ENCODE peak calls at places on chromosomes 11 and 22, in nine cellular contexts. Q, Y, I, V, E, A, W, X and R are unnamed samples.
A peak's percentile ranks its signal among the peaks of the same experiment; 100 is the strongest.

GRCh38 chr11:90243534-90243933 is 20.7 kb upstream of the CHORDC1 start:
- DNase-seq in Q (no peak), Y (no peak), I (no peak), V (no peak), E (no peak), A (no peak), W (no peak), X (no peak), R (no peak)

GRCh38 chr22:44885806-44886360 is 123.9 kb downstream of the PHF21B start:
- DNase-seq in Q (no peak), Y (no peak), I (no peak), V (no peak), E (no peak), A (no peak), W (no peak), X (no peak), R (no peak)

GRCh38 chr11:66683877-66684276 is 6.2 kb upstream of the RBM4B start:
- DNase-seq in Q (no peak), Y (no peak), I (no peak), V (no peak), E (no peak), A (no peak), W (no peak), X (no peak), R (no peak)

GRCh38 chr11:1353383-1354124 is 36.2 kb upstream of the BRSK2 start:
- DNase-seq in Q (no peak), Y (no peak), I (no peak), V (no peak), E (no peak), A (peak; percentile 32), W (no peak), X (no peak), R (no peak)

GRCh38 chr11:84655729-84656128 is 971.4 kb downstream of the DLG2 start:
- DNase-seq in Q (no peak), Y (no peak), I (no peak), V (no peak), E (no peak), A (no peak), W (no peak), X (no peak), R (no peak)

GRCh38 chr11:10622108-10622507 is 53.6 kb upstream of the LYVE1 start:
- DNase-seq in Q (peak; percentile 41), Y (no peak), I (no peak), V (no peak), E (peak; percentile 35), A (no peak), W (no peak), X (no peak), R (no peak)

GRCh38 chr11:1937616-1938342 is 9.4 kb upstream of the MRPL23 start:
- DNase-seq in Q (peak; percentile 50), Y (no peak), I (no peak), V (peak; percentile 30), E (no peak), A (peak; percentile 33), W (no peak), X (no peak), R (no peak)

GRCh38 chr11:110251837-110252236 is 44.6 kb downstream of the RDX start:
- DNase-seq in Q (no peak), Y (peak; percentile 74), I (peak; percentile 68), V (no peak), E (no peak), A (no peak), W (no peak), X (no peak), R (no peak)

GRCh38 chr11:17753153-17753552 is 18.6 kb downstream of the KCNC1 start:
- DNase-seq in Q (no peak), Y (no peak), I (no peak), V (no peak), E (no peak), A (peak; percentile 32), W (no peak), X (no peak), R (no peak)

GRCh38 chr22:21042978-21043855 is 2.5 kb upstream of the LRRC74B start:
- DNase-seq in Q (no peak), Y (no peak), I (peak; percentile 42), V (no peak), E (no peak), A (peak; percentile 26), W (no peak), X (no peak), R (no peak)

GRCh38 chr11:15468471-15468870 is 353.7 kb downstream of the INSC start:
- DNase-seq in Q (no peak), Y (no peak), I (no peak), V (no peak), E (no peak), A (no peak), W (no peak), X (no peak), R (no peak)

DNA sequence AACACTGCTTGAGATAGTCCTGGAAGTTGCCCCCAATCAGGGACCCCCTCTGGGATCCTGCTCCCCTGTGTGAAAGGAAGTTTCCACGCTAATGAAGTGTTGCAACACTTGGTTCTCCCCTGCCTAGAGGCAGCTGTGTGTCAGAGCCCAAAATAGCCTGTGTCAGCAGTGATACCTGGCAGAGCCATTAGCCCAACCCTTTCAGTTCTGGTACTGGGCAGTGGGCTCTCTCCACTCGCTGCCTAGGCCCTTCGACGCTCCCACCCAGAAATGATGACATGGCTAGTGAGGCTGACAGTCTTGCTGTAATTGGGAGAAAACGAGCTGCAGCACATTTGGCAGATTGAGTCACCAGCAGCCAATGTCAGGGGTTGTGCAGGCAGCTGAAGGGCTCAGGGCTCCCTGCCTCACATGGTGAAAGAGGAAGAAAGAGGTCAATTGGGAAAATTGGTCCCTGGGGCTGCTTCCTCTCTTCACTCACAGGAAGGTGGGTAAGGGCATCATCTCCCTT is 1.4 kb upstream of the NXF1 start:
- DNase-seq in Q (no peak), Y (peak; percentile 48), I (peak; percentile 77), V (peak; percentile 59), E (peak; percentile 69), A (peak; percentile 63), W (no peak), X (peak; percentile 40), R (no peak)
- H3K4me3 ChIP-seq in Q (no peak overlapping the region), Y (no peak overlapping the region), I (no peak overlapping the region), V (no peak overlapping the region), E (no peak overlapping the region), A (no peak overlapping the region), W (no peak overlapping the region), X (no peak overlapping the region), R (no peak overlapping the region)

GRCh38 chr11:75980031-75980430 is 165.0 kb downstream of the UVRAG start:
- DNase-seq in Q (no peak), Y (no peak), I (no peak), V (no peak), E (no peak), A (no peak), W (no peak), X (no peak), R (no peak)

GRCh38 chr11:75986966-75987365 is 172.0 kb downstream of the UVRAG start:
- DNase-seq in Q (no peak), Y (peak; percentile 35), I (no peak), V (no peak), E (no peak), A (no peak), W (no peak), X (no peak), R (no peak)

GRCh38 chr11:75981546-75981945 is 166.5 kb downstream of the UVRAG start:
- DNase-seq in Q (no peak), Y (no peak), I (no peak), V (no peak), E (no peak), A (no peak), W (no peak), X (no peak), R (no peak)

DNA sequence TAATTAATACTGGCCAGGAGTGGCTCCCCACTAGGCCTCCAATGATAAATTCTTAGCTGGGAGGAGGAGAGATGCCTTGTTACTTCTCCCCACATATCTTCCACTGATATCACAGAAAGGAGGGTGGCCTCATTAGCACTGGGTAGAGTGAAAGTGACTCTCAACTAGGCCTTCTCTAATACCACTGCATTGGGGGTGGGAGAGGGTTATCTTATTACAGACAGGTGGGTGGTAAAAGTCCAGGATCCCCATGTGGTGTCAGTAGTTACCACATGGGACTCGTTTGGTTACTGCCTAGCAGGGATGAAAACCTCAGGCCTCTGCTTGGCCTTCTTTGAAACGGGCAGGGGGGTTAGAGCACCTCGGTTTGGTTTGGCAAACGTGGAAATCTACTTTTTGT is 167.3 kb downstream of the UVRAG start:
- DNase-seq in Q (no peak), Y (no peak), I (no peak), V (no peak), E (no peak), A (no peak), W (no peak), X (no peak), R (no peak)
- H3K4me3 ChIP-seq in Q (no peak overlapping the region), Y (no peak overlapping the region), I (no peak overlapping the region), V (no peak overlapping the region), E (no peak overlapping the region), A (no peak overlapping the region), W (no peak overlapping the region), X (no peak overlapping the region), R (no peak overlapping the region)

DNA sequence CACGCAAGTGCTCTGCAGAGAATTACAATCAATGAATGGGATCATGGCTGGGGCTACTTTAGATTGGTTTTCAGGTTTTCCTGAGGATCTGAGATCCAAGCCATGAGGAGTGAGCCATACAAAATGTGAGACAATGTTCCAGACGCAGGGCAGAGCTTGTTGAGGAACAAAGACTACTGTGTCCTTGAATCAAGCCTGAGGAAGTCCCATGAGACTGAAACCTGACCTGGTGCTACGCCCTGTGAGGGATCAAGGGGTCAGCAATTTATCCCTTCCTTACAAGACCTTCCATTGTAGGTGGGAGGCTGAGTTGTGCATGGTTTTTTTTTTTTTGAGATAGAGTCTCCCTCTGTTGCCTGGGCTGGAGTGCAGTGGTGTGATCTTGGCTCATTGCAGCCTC is 2.1 kb downstream of the INCENP start:
- DNase-seq in Q (no peak), Y (no peak), I (no peak), V (no peak), E (no peak), A (no peak), W (no peak), X (peak; percentile 12), R (no peak)
- H3K4me3 ChIP-seq in Q (no peak overlapping the region), Y (no peak overlapping the region), I (no peak overlapping the region), V (no peak overlapping the region), E (no peak overlapping the region), A (no peak overlapping the region), W (no peak overlapping the region), X (no peak overlapping the region), R (peak overlapping the region; percentile 97)

GRCh38 chr11:26079966-26080365 is 252.0 kb upstream of the ANO3 start:
- DNase-seq in Q (no peak), Y (no peak), I (no peak), V (no peak), E (no peak), A (no peak), W (no peak), X (no peak), R (no peak)
- H3K4me3 ChIP-seq in Q (no peak overlapping the region), Y (no peak overlapping the region), I (no peak overlapping the region), V (no peak overlapping the region), E (no peak overlapping the region), A (no peak overlapping the region), W (no peak overlapping the region), X (no peak overlapping the region), R (no peak overlapping the region)

GRCh38 chr22:39039306-39040126 is 1.1 kb upstream of the APOBEC3F start:
- DNase-seq in Q (no peak), Y (no peak), I (no peak), V (no peak), E (no peak), A (no peak), W (no peak), X (no peak), R (no peak)
- H3K4me3 ChIP-seq in Q (no peak overlapping the region), Y (no peak overlapping the region), I (peak overlapping the region; percentile 87), V (no peak overlapping the region), E (no peak overlapping the region), A (no peak overlapping the region), W (no peak overlapping the region), X (peak overlapping the region; percentile 59), R (no peak overlapping the region)